ENCODE peak calls at places on chromosomes 13 and 19, in eight cellular contexts. J is hippocampal formation, W is NCI-H1048, Q is AG04450, E is iPS-NIHi11, S is natural killer cell, M is IMR-90, O is SHP77 treated with DMSO at 0.1 percent for 48 hours. U is an unnamed sample.

GRCh38 chr19:425056-425455 is 16.1 kb upstream of the C2CD4C start:
- DNase-seq in J (no peak), W (no peak), Q (no peak), E (no peak), S (no peak), M (no peak), O (no peak), U (no peak)

GRCh38 chr13:101959016-101959415 is 442.8 kb downstream of the FGF14 start:
- DNase-seq in J (no peak), W (no peak), Q (no peak), E (no peak), S (no peak), M (no peak), O (no peak), U (no peak)

GRCh38 chr19:38317104-38317612 is 1.4 kb upstream of the YIF1B start:
- DNase-seq in J (no peak), W (no peak), Q (no peak), E (no peak), S (no peak), M (no peak), O (no peak), U (peak; percentile 60)

GRCh38 chr13:27712421-27712820 is 79.9 kb upstream of the GSX1 start:
- DNase-seq in J (no peak), W (no peak), Q (no peak), E (no peak), S (no peak), M (no peak), O (no peak), U (no peak)

GRCh38 chr13:40518481-40518882 is 148.0 kb downstream of the FOXO1 start:
- DNase-seq in J (no peak), W (no peak), Q (no peak), E (no peak), S (no peak), M (no peak), O (no peak), U (no peak)

GRCh38 chr19:53161123-53161522 is 2.3 kb upstream of the ZNF347 start:
- DNase-seq in J (no peak), W (no peak), Q (no peak), E (no peak), S (no peak), M (no peak), O (no peak), U (no peak)

GRCh38 chr13:112686987-112687386 is 2.9 kb upstream of the ATP11A start:
- DNase-seq in J (no peak), W (no peak), Q (no peak), E (no peak), S (no peak), M (no peak), O (no peak), U (no peak)

GRCh38 chr13:36395280-36395679 is 37.0 kb upstream of the CCNA1 start:
- DNase-seq in J (peak; percentile 81), W (no peak), Q (peak; percentile 27), E (peak; percentile 30), S (no peak), M (peak; percentile 66), O (no peak), U (no peak)

GRCh38 chr13:73698859-73699258 is 435.3 kb downstream of the KLF12 start:
- DNase-seq in J (no peak), W (no peak), Q (no peak), E (no peak), S (no peak), M (peak; percentile 44), O (no peak), U (no peak)

GRCh38 chr19:5627395-5627904 is 4.6 kb downstream of the SAFB start:
- DNase-seq in J (peak; percentile 18), W (no peak), Q (no peak), E (no peak), S (no peak), M (peak; percentile 72), O (no peak), U (peak; percentile 95)

GRCh38 chr13:41905600-41906254 is 55.2 kb downstream of the VWA8 start:
- DNase-seq in J (no peak), W (no peak), Q (no peak), E (peak; percentile 26), S (no peak), M (peak; percentile 48), O (peak; percentile 2), U (no peak)

GRCh38 chr19:19475845-19476828 is 39.2 kb downstream of the TSSK6 start:
- DNase-seq in J (no peak), W (no peak), Q (no peak), E (peak; percentile 64), S (no peak), M (no peak), O (no peak), U (no peak)

GRCh38 chr13:44540761-44541434 is 35.2 kb downstream of the TSC22D1 start:
- DNase-seq in J (no peak), W (no peak), Q (no peak), E (no peak), S (no peak), M (no peak), O (no peak), U (no peak)

GRCh38 chr19:4152241-4152998 is 1.0 kb upstream of the CREB3L3 start:
- DNase-seq in J (no peak), W (no peak), Q (no peak), E (no peak), S (no peak), M (no peak), O (no peak), U (no peak)

GRCh38 chr19:45682117-45682516 is 9.6 kb downstream of the SNRPD2 start:
- DNase-seq in J (no peak), W (no peak), Q (no peak), E (no peak), S (no peak), M (no peak), O (no peak), U (no peak)

GRCh38 chr13:44259045-44260042 is 114.3 kb upstream of the SERP2 start:
- DNase-seq in J (no peak), W (no peak), Q (no peak), E (no peak), S (peak; percentile 52), M (peak; percentile 66), O (no peak), U (peak; percentile 96)

GRCh38 chr13:102317593-102317992 is 84.3 kb downstream of the FGF14 start:
- DNase-seq in J (no peak), W (no peak), Q (no peak), E (no peak), S (no peak), M (peak; percentile 8), O (no peak), U (no peak)

GRCh38 chr13:40376867-40377266 is 289.6 kb downstream of the FOXO1 start:
- DNase-seq in J (no peak), W (no peak), Q (no peak), E (no peak), S (no peak), M (no peak), O (no peak), U (no peak)

U was measured in CD14-positive monocyte.